ENCODE peak calls at places on chromosomes 3 and 15, in nine cellular contexts. One of them, this sample, is unnamed.
A peak's percentile ranks its signal among the peaks of the same experiment; 100 is the strongest.

GRCh38 chr3:168213920-168214319 is 118.2 kb upstream of the GOLIM4 start:
- DNase-seq in suprapubic skin: no peak
- DNase-seq in fibroblast of the aortic adventitia: no peak
- DNase-seq in lower lobe of right lung: no peak
- DNase-seq in thoracic aorta: no peak
- DNase-seq in GM13977: peak; percentile 37
- DNase-seq in fibroblast of mammary gland: no peak
- DNase-seq in upper lobe of left lung: no peak
- DNase-seq in activated CD8-positive, alpha-beta T cell treated with anti-CD3 and anti-CD28 coated beads for 36 hours: no peak
- DNase-seq in this sample: no peak

GRCh38 chr3:147886889-147887288 is 477.7 kb downstream of the ZIC1 start:
- DNase-seq in suprapubic skin: no peak
- DNase-seq in fibroblast of the aortic adventitia: no peak
- DNase-seq in lower lobe of right lung: no peak
- DNase-seq in thoracic aorta: no peak
- DNase-seq in GM13977: no peak
- DNase-seq in fibroblast of mammary gland: no peak
- DNase-seq in upper lobe of left lung: no peak
- DNase-seq in activated CD8-positive, alpha-beta T cell treated with anti-CD3 and anti-CD28 coated beads for 36 hours: no peak
- DNase-seq in this sample: no peak

GRCh38 chr3:195209083-195209835 is 61.7 kb downstream of the XXYLT1 start:
- DNase-seq in suprapubic skin: no peak
- DNase-seq in fibroblast of the aortic adventitia: no peak
- DNase-seq in lower lobe of right lung: no peak
- DNase-seq in thoracic aorta: no peak
- DNase-seq in GM13977: no peak
- DNase-seq in fibroblast of mammary gland: no peak
- DNase-seq in upper lobe of left lung: peak; percentile 45
- DNase-seq in activated CD8-positive, alpha-beta T cell treated with anti-CD3 and anti-CD28 coated beads for 36 hours: no peak
- DNase-seq in this sample: no peak

GRCh38 chr3:70753572-70753971 is 441.1 kb upstream of the MDFIC2 start:
- DNase-seq in suprapubic skin: no peak
- DNase-seq in fibroblast of the aortic adventitia: no peak
- DNase-seq in lower lobe of right lung: no peak
- DNase-seq in thoracic aorta: no peak
- DNase-seq in GM13977: no peak
- DNase-seq in fibroblast of mammary gland: no peak
- DNase-seq in upper lobe of left lung: no peak
- DNase-seq in activated CD8-positive, alpha-beta T cell treated with anti-CD3 and anti-CD28 coated beads for 36 hours: no peak
- DNase-seq in this sample: no peak

GRCh38 chr3:42188365-42188764 is 77.6 kb downstream of the CCK start:
- DNase-seq in suprapubic skin: no peak
- DNase-seq in fibroblast of the aortic adventitia: no peak
- DNase-seq in lower lobe of right lung: no peak
- DNase-seq in thoracic aorta: no peak
- DNase-seq in GM13977: no peak
- DNase-seq in fibroblast of mammary gland: no peak
- DNase-seq in upper lobe of left lung: no peak
- DNase-seq in activated CD8-positive, alpha-beta T cell treated with anti-CD3 and anti-CD28 coated beads for 36 hours: no peak
- DNase-seq in this sample: no peak

GRCh38 chr3:108780235-108780634 is 23.0 kb upstream of the RETNLB start:
- DNase-seq in suprapubic skin: no peak
- DNase-seq in fibroblast of the aortic adventitia: no peak
- DNase-seq in lower lobe of right lung: no peak
- DNase-seq in thoracic aorta: no peak
- DNase-seq in GM13977: no peak
- DNase-seq in fibroblast of mammary gland: no peak
- DNase-seq in upper lobe of left lung: no peak
- DNase-seq in activated CD8-positive, alpha-beta T cell treated with anti-CD3 and anti-CD28 coated beads for 36 hours: peak; percentile 75
- DNase-seq in this sample: no peak

GRCh38 chr3:188901126-188901525 is 270.6 kb upstream of the TPRG1 start:
- DNase-seq in suprapubic skin: no peak
- DNase-seq in fibroblast of the aortic adventitia: peak; percentile 64
- DNase-seq in lower lobe of right lung: no peak
- DNase-seq in thoracic aorta: no peak
- DNase-seq in GM13977: no peak
- DNase-seq in fibroblast of mammary gland: peak; percentile 61
- DNase-seq in upper lobe of left lung: no peak
- DNase-seq in activated CD8-positive, alpha-beta T cell treated with anti-CD3 and anti-CD28 coated beads for 36 hours: no peak
- DNase-seq in this sample: no peak

GRCh38 chr3:49662021-49662420 is 12.1 kb upstream of the APEH start:
- DNase-seq in suprapubic skin: no peak
- DNase-seq in fibroblast of the aortic adventitia: no peak
- DNase-seq in lower lobe of right lung: no peak
- DNase-seq in thoracic aorta: no peak
- DNase-seq in GM13977: no peak
- DNase-seq in fibroblast of mammary gland: no peak
- DNase-seq in upper lobe of left lung: no peak
- DNase-seq in activated CD8-positive, alpha-beta T cell treated with anti-CD3 and anti-CD28 coated beads for 36 hours: no peak
- DNase-seq in this sample: no peak

GRCh38 chr15:99425666-99426301 is 140.0 kb upstream of the MEF2A start:
- DNase-seq in suprapubic skin: peak; percentile 72
- DNase-seq in fibroblast of the aortic adventitia: no peak
- DNase-seq in lower lobe of right lung: no peak
- DNase-seq in thoracic aorta: no peak
- DNase-seq in GM13977: no peak
- DNase-seq in fibroblast of mammary gland: no peak
- DNase-seq in upper lobe of left lung: no peak
- DNase-seq in activated CD8-positive, alpha-beta T cell treated with anti-CD3 and anti-CD28 coated beads for 36 hours: no peak
- DNase-seq in this sample: no peak

GRCh38 chr3:175149675-175150074 is 290.5 kb downstream of the NAALADL2 start:
- DNase-seq in suprapubic skin: no peak
- DNase-seq in fibroblast of the aortic adventitia: no peak
- DNase-seq in lower lobe of right lung: peak; percentile 52
- DNase-seq in thoracic aorta: no peak
- DNase-seq in GM13977: peak; percentile 14
- DNase-seq in fibroblast of mammary gland: no peak
- DNase-seq in upper lobe of left lung: no peak
- DNase-seq in activated CD8-positive, alpha-beta T cell treated with anti-CD3 and anti-CD28 coated beads for 36 hours: peak; percentile 9
- DNase-seq in this sample: no peak

GRCh38 chr15:78638658-78639314 is 2.2 kb downstream of the CHRNB4 start:
- DNase-seq in suprapubic skin: no peak
- DNase-seq in fibroblast of the aortic adventitia: peak; percentile 36
- DNase-seq in lower lobe of right lung: no peak
- DNase-seq in thoracic aorta: no peak
- DNase-seq in GM13977: peak; percentile 80
- DNase-seq in fibroblast of mammary gland: peak; percentile 38
- DNase-seq in upper lobe of left lung: no peak
- DNase-seq in activated CD8-positive, alpha-beta T cell treated with anti-CD3 and anti-CD28 coated beads for 36 hours: peak; percentile 76
- DNase-seq in this sample: no peak

GRCh38 chr3:110318108-110318507 is 753.5 kb upstream of the NECTIN3 start:
- DNase-seq in suprapubic skin: no peak
- DNase-seq in fibroblast of the aortic adventitia: peak; percentile 2
- DNase-seq in lower lobe of right lung: no peak
- DNase-seq in thoracic aorta: no peak
- DNase-seq in GM13977: no peak
- DNase-seq in fibroblast of mammary gland: peak; percentile 61
- DNase-seq in upper lobe of left lung: no peak
- DNase-seq in activated CD8-positive, alpha-beta T cell treated with anti-CD3 and anti-CD28 coated beads for 36 hours: no peak
- DNase-seq in this sample: no peak

GRCh38 chr15:20356444-20357138 is 185.0 kb downstream of the GOLGA6L6 start:
- DNase-seq in suprapubic skin: peak; percentile 81
- DNase-seq in fibroblast of the aortic adventitia: peak; percentile 42
- DNase-seq in lower lobe of right lung: peak; percentile 73
- DNase-seq in thoracic aorta: no peak
- DNase-seq in GM13977: peak; percentile 90
- DNase-seq in fibroblast of mammary gland: peak; percentile 19
- DNase-seq in upper lobe of left lung: peak; percentile 90
- DNase-seq in activated CD8-positive, alpha-beta T cell treated with anti-CD3 and anti-CD28 coated beads for 36 hours: peak; percentile 83
- DNase-seq in this sample: peak; percentile 94

GRCh38 chr3:141402476-141403171 is 34.3 kb downstream of the ZBTB38 start:
- DNase-seq in suprapubic skin: peak; percentile 91
- DNase-seq in fibroblast of the aortic adventitia: peak; percentile 84
- DNase-seq in lower lobe of right lung: peak; percentile 83
- DNase-seq in thoracic aorta: no peak
- DNase-seq in GM13977: peak; percentile 49
- DNase-seq in fibroblast of mammary gland: peak; percentile 93
- DNase-seq in upper lobe of left lung: peak; percentile 93
- DNase-seq in activated CD8-positive, alpha-beta T cell treated with anti-CD3 and anti-CD28 coated beads for 36 hours: peak; percentile 59
- DNase-seq in this sample: peak; percentile 44

GRCh38 chr15:35444557-35445204 is 101.3 kb downstream of the DPH6 start:
- DNase-seq in suprapubic skin: no peak
- DNase-seq in fibroblast of the aortic adventitia: peak; percentile 74
- DNase-seq in lower lobe of right lung: no peak
- DNase-seq in thoracic aorta: no peak
- DNase-seq in GM13977: peak; percentile 45
- DNase-seq in fibroblast of mammary gland: peak; percentile 72
- DNase-seq in upper lobe of left lung: no peak
- DNase-seq in activated CD8-positive, alpha-beta T cell treated with anti-CD3 and anti-CD28 coated beads for 36 hours: no peak
- DNase-seq in this sample: no peak

GRCh38 chr3:11820540-11821041 is 26.1 kb downstream of the TAMM41 start:
- DNase-seq in suprapubic skin: no peak
- DNase-seq in fibroblast of the aortic adventitia: no peak
- DNase-seq in lower lobe of right lung: no peak
- DNase-seq in thoracic aorta: no peak
- DNase-seq in GM13977: peak; percentile 42
- DNase-seq in fibroblast of mammary gland: peak; percentile 56
- DNase-seq in upper lobe of left lung: no peak
- DNase-seq in activated CD8-positive, alpha-beta T cell treated with anti-CD3 and anti-CD28 coated beads for 36 hours: peak; percentile 45
- DNase-seq in this sample: no peak

GRCh38 chr3:73188707-73189106 is 127.2 kb downstream of the EBLN2 start:
- DNase-seq in suprapubic skin: no peak
- DNase-seq in fibroblast of the aortic adventitia: no peak
- DNase-seq in lower lobe of right lung: no peak
- DNase-seq in thoracic aorta: no peak
- DNase-seq in GM13977: no peak
- DNase-seq in fibroblast of mammary gland: peak; percentile 6
- DNase-seq in upper lobe of left lung: no peak
- DNase-seq in activated CD8-positive, alpha-beta T cell treated with anti-CD3 and anti-CD28 coated beads for 36 hours: no peak
- DNase-seq in this sample: no peak

DNA sequence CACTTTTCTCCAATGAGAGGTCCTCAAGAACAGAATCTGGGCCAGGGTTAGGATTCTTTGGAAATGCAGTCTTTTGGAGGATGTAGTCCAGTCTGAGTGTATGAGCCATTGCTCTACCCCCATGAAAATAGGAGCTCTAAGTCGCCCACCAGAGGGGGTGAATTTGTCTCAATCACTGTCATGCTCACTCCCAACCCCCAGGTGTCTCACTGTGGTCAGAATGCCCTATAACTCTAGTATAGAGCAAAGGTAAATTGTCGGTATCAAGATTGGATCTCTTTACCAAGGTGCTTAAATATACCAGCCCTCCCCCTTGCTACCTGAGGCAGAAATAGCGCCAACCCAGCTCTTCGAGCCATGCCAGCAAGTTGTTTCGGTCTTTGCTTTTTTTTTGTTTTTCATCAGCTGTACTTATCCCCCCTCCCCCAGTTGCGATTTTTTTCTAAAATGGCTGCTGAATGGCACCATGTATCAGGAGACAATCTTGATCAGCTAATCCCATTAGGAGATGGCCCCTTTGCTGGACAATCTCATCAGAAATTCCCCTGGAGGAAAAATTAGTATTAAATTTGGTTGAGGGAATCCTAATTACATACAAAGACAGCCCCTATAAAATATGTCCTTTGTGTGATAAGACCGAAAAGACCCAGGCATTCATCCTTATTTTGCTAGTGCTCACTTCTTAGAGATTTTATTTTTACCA is 130.7 kb downstream of the EBLN2 start:
- DNase-seq in suprapubic skin: no peak
- DNase-seq in fibroblast of the aortic adventitia: no peak
- DNase-seq in lower lobe of right lung: no peak
- DNase-seq in thoracic aorta: no peak
- DNase-seq in GM13977: no peak
- DNase-seq in fibroblast of mammary gland: peak; percentile 3
- DNase-seq in upper lobe of left lung: no peak
- DNase-seq in activated CD8-positive, alpha-beta T cell treated with anti-CD3 and anti-CD28 coated beads for 36 hours: peak; percentile 8
- DNase-seq in this sample: no peak
- TF ChIP-seq CTCF in suprapubic skin: no peak
- TF ChIP-seq CTCF in fibroblast of the aortic adventitia: peak; percentile 12
- TF ChIP-seq CTCF in lower lobe of right lung: no peak
- TF ChIP-seq CTCF in thoracic aorta: no peak
- TF ChIP-seq CTCF in GM13977: no peak
- TF ChIP-seq CTCF in fibroblast of mammary gland: peak; percentile 16
- TF ChIP-seq CTCF in upper lobe of left lung: no peak
- TF ChIP-seq CTCF in activated CD8-positive, alpha-beta T cell treated with anti-CD3 and anti-CD28 coated beads for 36 hours: no peak
- TF ChIP-seq CTCF in this sample: no peak

DNA sequence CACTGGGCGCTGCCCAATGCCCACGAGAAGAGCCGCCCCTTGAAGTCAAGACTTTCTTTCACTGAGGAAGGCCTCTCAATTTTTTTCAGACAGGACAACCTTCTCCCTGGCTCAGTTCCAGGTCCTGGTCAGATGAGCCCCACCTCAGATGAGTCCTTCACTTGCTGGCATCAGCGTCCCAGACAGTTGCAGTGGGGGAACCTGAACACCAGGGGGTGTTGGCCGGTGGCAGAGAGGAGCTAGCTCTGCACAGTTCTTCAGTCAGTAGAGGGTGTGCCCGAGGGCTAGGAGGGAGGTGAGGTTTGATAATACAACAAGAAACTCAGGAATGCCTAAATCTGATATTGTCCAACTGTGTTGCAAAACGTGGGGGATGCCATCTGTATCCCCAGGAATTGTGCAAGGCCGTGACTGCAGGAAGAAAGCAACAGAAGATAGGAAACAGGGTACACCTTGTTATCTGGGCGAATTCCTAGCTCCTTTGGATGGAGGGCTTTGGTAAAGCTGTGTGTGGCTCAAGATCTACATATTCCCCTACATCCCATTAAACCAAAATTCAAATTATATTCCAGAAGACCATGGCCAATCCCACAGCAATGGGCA is 34.3 kb downstream of the CCR3 start:
- DNase-seq in suprapubic skin: no peak
- DNase-seq in fibroblast of the aortic adventitia: no peak
- DNase-seq in lower lobe of right lung: peak; percentile 75
- DNase-seq in thoracic aorta: no peak
- DNase-seq in GM13977: peak; percentile 26
- DNase-seq in fibroblast of mammary gland: no peak
- DNase-seq in upper lobe of left lung: no peak
- DNase-seq in activated CD8-positive, alpha-beta T cell treated with anti-CD3 and anti-CD28 coated beads for 36 hours: peak; percentile 86
- DNase-seq in this sample: peak; percentile 62
- TF ChIP-seq CTCF in suprapubic skin: peak; percentile 18
- TF ChIP-seq CTCF in fibroblast of the aortic adventitia: peak; percentile 41
- TF ChIP-seq CTCF in lower lobe of right lung: peak; percentile 83
- TF ChIP-seq CTCF in thoracic aorta: no peak
- TF ChIP-seq CTCF in GM13977: peak; percentile 64
- TF ChIP-seq CTCF in fibroblast of mammary gland: peak; percentile 29
- TF ChIP-seq CTCF in upper lobe of left lung: peak; percentile 71
- TF ChIP-seq CTCF in activated CD8-positive, alpha-beta T cell treated with anti-CD3 and anti-CD28 coated beads for 36 hours: peak; percentile 87
- TF ChIP-seq CTCF in this sample: peak; percentile 79

DNA sequence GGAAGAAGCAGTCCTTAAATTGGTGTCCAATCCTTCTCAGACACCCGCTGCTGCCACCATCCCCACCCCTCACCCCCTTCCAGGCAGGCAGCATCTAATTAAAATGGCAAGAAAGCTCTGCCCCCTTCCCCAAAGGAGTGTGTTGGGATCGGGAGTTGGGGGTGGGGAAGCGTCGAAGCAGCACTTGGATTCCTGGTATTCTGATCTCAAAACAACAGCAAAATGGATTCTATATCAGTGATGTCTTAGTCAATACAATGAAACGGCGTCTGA is 1.4 kb downstream of the TNIK start:
- DNase-seq in suprapubic skin: no peak
- DNase-seq in fibroblast of the aortic adventitia: no peak
- DNase-seq in lower lobe of right lung: no peak
- DNase-seq in thoracic aorta: no peak
- DNase-seq in GM13977: no peak
- DNase-seq in fibroblast of mammary gland: no peak
- DNase-seq in upper lobe of left lung: no peak
- DNase-seq in activated CD8-positive, alpha-beta T cell treated with anti-CD3 and anti-CD28 coated beads for 36 hours: no peak
- DNase-seq in this sample: peak; percentile 19
- TF ChIP-seq CTCF in suprapubic skin: no peak
- TF ChIP-seq CTCF in fibroblast of the aortic adventitia: no peak
- TF ChIP-seq CTCF in lower lobe of right lung: no peak
- TF ChIP-seq CTCF in thoracic aorta: no peak
- TF ChIP-seq CTCF in GM13977: no peak
- TF ChIP-seq CTCF in fibroblast of mammary gland: no peak
- TF ChIP-seq CTCF in upper lobe of left lung: no peak
- TF ChIP-seq CTCF in activated CD8-positive, alpha-beta T cell treated with anti-CD3 and anti-CD28 coated beads for 36 hours: no peak
- TF ChIP-seq CTCF in this sample: no peak

GRCh38 chr3:133274477-133274876 is 125.4 kb upstream of the BFSP2 start:
- DNase-seq in suprapubic skin: no peak
- DNase-seq in fibroblast of the aortic adventitia: no peak
- DNase-seq in lower lobe of right lung: no peak
- DNase-seq in thoracic aorta: no peak
- DNase-seq in GM13977: no peak
- DNase-seq in fibroblast of mammary gland: no peak
- DNase-seq in upper lobe of left lung: no peak
- DNase-seq in activated CD8-positive, alpha-beta T cell treated with anti-CD3 and anti-CD28 coated beads for 36 hours: no peak
- DNase-seq in this sample: no peak
- TF ChIP-seq CTCF in suprapubic skin: no peak
- TF ChIP-seq CTCF in fibroblast of the aortic adventitia: no peak
- TF ChIP-seq CTCF in lower lobe of right lung: no peak
- TF ChIP-seq CTCF in thoracic aorta: no peak
- TF ChIP-seq CTCF in GM13977: peak; percentile 13
- TF ChIP-seq CTCF in fibroblast of mammary gland: no peak
- TF ChIP-seq CTCF in upper lobe of left lung: no peak
- TF ChIP-seq CTCF in activated CD8-positive, alpha-beta T cell treated with anti-CD3 and anti-CD28 coated beads for 36 hours: peak; percentile 12
- TF ChIP-seq CTCF in this sample: no peak

This sample was measured in natural killer cell.